ENCODE peak calls at places on chromosomes 11 and 22, in four cellular contexts. One of them, this sample, is unnamed.

GRCh38 chr22:26672060-26672471 is 14.7 kb downstream of the MIAT start:
- ATAC-seq in left cardiac atrium: no peak
- ATAC-seq in left ventricle myocardium superior: no peak
- ATAC-seq in sciatic nerve: no peak
- ATAC-seq in this sample: no peak

GRCh38 chr22:35323305-35323704 is 23.6 kb downstream of the TOM1 start:
- ATAC-seq in left cardiac atrium: no peak
- ATAC-seq in left ventricle myocardium superior: no peak
- ATAC-seq in sciatic nerve: no peak
- ATAC-seq in this sample: no peak

GRCh38 chr11:113386866-113387265 is 713 bp upstream of the ANKK1 start:
- ATAC-seq in left cardiac atrium: no peak
- ATAC-seq in left ventricle myocardium superior: no peak
- ATAC-seq in sciatic nerve: no peak
- ATAC-seq in this sample: no peak

GRCh38 chr11:6483015-6483414 is 1.7 kb downstream of the TIMM10B start:
- ATAC-seq in left cardiac atrium: no peak
- ATAC-seq in left ventricle myocardium superior: no peak
- ATAC-seq in sciatic nerve: no peak
- ATAC-seq in this sample: no peak

GRCh38 chr11:27754035-27755017 is 54.1 kb upstream of the BDNF start:
- ATAC-seq in left cardiac atrium: no peak
- ATAC-seq in left ventricle myocardium superior: no peak
- ATAC-seq in sciatic nerve: no peak
- ATAC-seq in this sample: no peak

GRCh38 chr11:68677432-68677831 is 6.9 kb upstream of the GAL start:
- ATAC-seq in left cardiac atrium: peak; percentile 94
- ATAC-seq in left ventricle myocardium superior: peak; percentile 76
- ATAC-seq in sciatic nerve: peak; percentile 39
- ATAC-seq in this sample: peak; percentile 55

GRCh38 chr11:106389096-106389495 is 311.6 kb downstream of the AASDHPPT start:
- ATAC-seq in left cardiac atrium: no peak
- ATAC-seq in left ventricle myocardium superior: no peak
- ATAC-seq in sciatic nerve: no peak
- ATAC-seq in this sample: no peak

GRCh38 chr22:17217179-17217578 is 2.1 kb downstream of the ADA2 start:
- ATAC-seq in left cardiac atrium: no peak
- ATAC-seq in left ventricle myocardium superior: no peak
- ATAC-seq in sciatic nerve: no peak
- ATAC-seq in this sample: no peak

GRCh38 chr11:102560555-102561011 is 30.0 kb upstream of the MMP7 start:
- ATAC-seq in left cardiac atrium: no peak
- ATAC-seq in left ventricle myocardium superior: no peak
- ATAC-seq in sciatic nerve: peak; percentile 95
- ATAC-seq in this sample: peak; percentile 56

GRCh38 chr11:75763846-75764245 is 4.7 kb upstream of the DGAT2 start:
- ATAC-seq in left cardiac atrium: no peak
- ATAC-seq in left ventricle myocardium superior: no peak
- ATAC-seq in sciatic nerve: no peak
- ATAC-seq in this sample: no peak

GRCh38 chr11:103946793-103947565 is 89.5 kb upstream of the DDI1 start:
- ATAC-seq in left cardiac atrium: peak; percentile 71
- ATAC-seq in left ventricle myocardium superior: peak; percentile 39
- ATAC-seq in sciatic nerve: peak; percentile 27
- ATAC-seq in this sample: no peak

GRCh38 chr22:46057762-46058420 is 80.9 kb upstream of the WNT7B start:
- ATAC-seq in left cardiac atrium: peak; percentile 1
- ATAC-seq in left ventricle myocardium superior: peak; percentile 16
- ATAC-seq in sciatic nerve: peak; percentile 44
- ATAC-seq in this sample: peak; percentile 53

GRCh38 chr11:68683086-68683951 is 1.0 kb upstream of the GAL start:
- ATAC-seq in left cardiac atrium: no peak
- ATAC-seq in left ventricle myocardium superior: no peak
- ATAC-seq in sciatic nerve: peak; percentile 8
- ATAC-seq in this sample: no peak

GRCh38 chr11:76596652-76597051 is 73.9 kb downstream of the LRRC32 start:
- ATAC-seq in left cardiac atrium: no peak
- ATAC-seq in left ventricle myocardium superior: no peak
- ATAC-seq in sciatic nerve: no peak
- ATAC-seq in this sample: no peak

GRCh38 chr11:84836371-84836770 is 790.8 kb downstream of the DLG2 start:
- ATAC-seq in left cardiac atrium: no peak
- ATAC-seq in left ventricle myocardium superior: no peak
- ATAC-seq in sciatic nerve: no peak
- ATAC-seq in this sample: no peak

GRCh38 chr11:111762526-111762925 is 3.7 kb downstream of the PPP2R1B start:
- ATAC-seq in left cardiac atrium: no peak
- ATAC-seq in left ventricle myocardium superior: no peak
- ATAC-seq in sciatic nerve: no peak
- ATAC-seq in this sample: no peak

GRCh38 chr22:46533434-46533833 is 4.0 kb downstream of the CELSR1 start:
- ATAC-seq in left cardiac atrium: no peak
- ATAC-seq in left ventricle myocardium superior: no peak
- ATAC-seq in sciatic nerve: no peak
- ATAC-seq in this sample: peak; percentile 35

GRCh38 chr11:57453543-57454177 is 6.7 kb upstream of the RTN4RL2 start:
- ATAC-seq in left cardiac atrium: no peak
- ATAC-seq in left ventricle myocardium superior: no peak
- ATAC-seq in sciatic nerve: no peak
- ATAC-seq in this sample: no peak

GRCh38 chr11:67488155-67488480 is 5.3 kb downstream of the AIP start:
- ATAC-seq in left cardiac atrium: no peak
- ATAC-seq in left ventricle myocardium superior: no peak
- ATAC-seq in sciatic nerve: no peak
- ATAC-seq in this sample: no peak

GRCh38 chr22:33923660-33924246 is 3.5 kb upstream of the LARGE1 start:
- ATAC-seq in left cardiac atrium: no peak
- ATAC-seq in left ventricle myocardium superior: no peak
- ATAC-seq in sciatic nerve: no peak
- ATAC-seq in this sample: no peak

GRCh38 chr22:30212996-30213441 is 33.5 kb downstream of the LIF start:
- ATAC-seq in left cardiac atrium: peak; percentile 56
- ATAC-seq in left ventricle myocardium superior: no peak
- ATAC-seq in sciatic nerve: no peak
- ATAC-seq in this sample: no peak

GRCh38 chr11:73297702-73298101 is 10.4 kb upstream of the ARHGEF17 start:
- ATAC-seq in left cardiac atrium: no peak
- ATAC-seq in left ventricle myocardium superior: no peak
- ATAC-seq in sciatic nerve: no peak
- ATAC-seq in this sample: no peak

GRCh38 chr11:19864141-19865120 is 151.8 kb downstream of the NAV2 start:
- ATAC-seq in left cardiac atrium: peak; percentile 41
- ATAC-seq in left ventricle myocardium superior: no peak
- ATAC-seq in sciatic nerve: peak; percentile 37
- ATAC-seq in this sample: no peak

GRCh38 chr22:20305894-20306645 is 13.8 kb downstream of the DGCR6L start:
- ATAC-seq in left cardiac atrium: no peak
- ATAC-seq in left ventricle myocardium superior: no peak
- ATAC-seq in sciatic nerve: no peak
- ATAC-seq in this sample: no peak

GRCh38 chr22:32852346-32853251 is 51.1 kb downstream of the TIMP3 start:
- ATAC-seq in left cardiac atrium: peak; percentile 66
- ATAC-seq in left ventricle myocardium superior: peak; percentile 78
- ATAC-seq in sciatic nerve: peak; percentile 54
- ATAC-seq in this sample: peak; percentile 14

GRCh38 chr11:62392944-62393628 is 25.7 kb upstream of the SCGB1A1 start:
- ATAC-seq in left cardiac atrium: no peak
- ATAC-seq in left ventricle myocardium superior: no peak
- ATAC-seq in sciatic nerve: no peak
- ATAC-seq in this sample: peak; percentile 46

GRCh38 chr22:43777204-43777671 is 34.9 kb downstream of the EFCAB6 start:
- ATAC-seq in left cardiac atrium: peak; percentile 64
- ATAC-seq in left ventricle myocardium superior: peak; percentile 65
- ATAC-seq in sciatic nerve: no peak
- ATAC-seq in this sample: peak; percentile 80

GRCh38 chr22:40240671-40241070 is 62.9 kb downstream of the TNRC6B start:
- ATAC-seq in left cardiac atrium: no peak
- ATAC-seq in left ventricle myocardium superior: no peak
- ATAC-seq in sciatic nerve: no peak
- ATAC-seq in this sample: no peak

GRCh38 chr11:21630934-21631478 is 561.9 kb upstream of the ANO5 start:
- ATAC-seq in left cardiac atrium: no peak
- ATAC-seq in left ventricle myocardium superior: no peak
- ATAC-seq in sciatic nerve: no peak
- ATAC-seq in this sample: no peak

GRCh38 chr22:19819209-19819910 is 35.3 kb downstream of the GNB1L start:
- ATAC-seq in left cardiac atrium: no peak
- ATAC-seq in left ventricle myocardium superior: no peak
- ATAC-seq in sciatic nerve: no peak
- ATAC-seq in this sample: no peak

GRCh38 chr11:64349404-64349803 is 9.4 kb downstream of the CCDC88B start:
- ATAC-seq in left cardiac atrium: no peak
- ATAC-seq in left ventricle myocardium superior: no peak
- ATAC-seq in sciatic nerve: no peak
- ATAC-seq in this sample: no peak

GRCh38 chr11:832529-833113 is at the start of gene CD151:
- ATAC-seq in left cardiac atrium: peak; percentile 12
- ATAC-seq in left ventricle myocardium superior: peak; percentile 38
- ATAC-seq in sciatic nerve: peak; percentile 6
- ATAC-seq in this sample: peak; percentile 6

GRCh38 chr11:34793666-34794065 is 122.5 kb downstream of the APIP start:
- ATAC-seq in left cardiac atrium: no peak
- ATAC-seq in left ventricle myocardium superior: peak; percentile 78
- ATAC-seq in sciatic nerve: peak; percentile 81
- ATAC-seq in this sample: no peak